ENCODE peak calls at places on chromosomes 3 and 15, in five cellular contexts. One of them, this sample, is unnamed.

GRCh38 chr3:23807161-23808015 is 1.6 kb downstream of the UBE2E1 start:
- DNase-seq in pancreas: no peak
- DNase-seq in glomerular endothelial cell: no peak
- DNase-seq in T-helper 9 cell: no peak
- DNase-seq in psoas muscle: no peak
- DNase-seq in this sample: no peak

GRCh38 chr15:73650387-73651126 is 17.4 kb upstream of the NPTN start:
- DNase-seq in pancreas: no peak
- DNase-seq in glomerular endothelial cell: no peak
- DNase-seq in T-helper 9 cell: no peak
- DNase-seq in psoas muscle: no peak
- DNase-seq in this sample: no peak

GRCh38 chr3:53473422-53473821 is 21.0 kb upstream of the CACNA1D start:
- DNase-seq in pancreas: no peak
- DNase-seq in glomerular endothelial cell: no peak
- DNase-seq in T-helper 9 cell: no peak
- DNase-seq in psoas muscle: no peak
- DNase-seq in this sample: no peak

GRCh38 chr3:162390891-162391290 is 894.3 kb downstream of the OTOL1 start:
- DNase-seq in pancreas: no peak
- DNase-seq in glomerular endothelial cell: peak; percentile 25
- DNase-seq in T-helper 9 cell: no peak
- DNase-seq in psoas muscle: no peak
- DNase-seq in this sample: peak; percentile 40

GRCh38 chr3:189267981-189268613 is 96.3 kb downstream of the TPRG1 start:
- DNase-seq in pancreas: no peak
- DNase-seq in glomerular endothelial cell: no peak
- DNase-seq in T-helper 9 cell: no peak
- DNase-seq in psoas muscle: no peak
- DNase-seq in this sample: peak; percentile 72

GRCh38 chr3:141412936-141413354 is 44.6 kb downstream of the ZBTB38 start:
- DNase-seq in pancreas: peak; percentile 95
- DNase-seq in glomerular endothelial cell: no peak
- DNase-seq in T-helper 9 cell: no peak
- DNase-seq in psoas muscle: peak; percentile 95
- DNase-seq in this sample: no peak

GRCh38 chr3:127015282-127016042 is 32.5 kb downstream of the PLXNA1 start:
- DNase-seq in pancreas: no peak
- DNase-seq in glomerular endothelial cell: no peak
- DNase-seq in T-helper 9 cell: no peak
- DNase-seq in psoas muscle: no peak
- DNase-seq in this sample: no peak

GRCh38 chr3:79976466-79976865 is 208.7 kb upstream of the ROBO1 start:
- DNase-seq in pancreas: no peak
- DNase-seq in glomerular endothelial cell: no peak
- DNase-seq in T-helper 9 cell: no peak
- DNase-seq in psoas muscle: no peak
- DNase-seq in this sample: no peak

GRCh38 chr15:100107151-100107550 is 234.6 kb downstream of the ADAMTS17 start:
- DNase-seq in pancreas: no peak
- DNase-seq in glomerular endothelial cell: no peak
- DNase-seq in T-helper 9 cell: no peak
- DNase-seq in psoas muscle: no peak
- DNase-seq in this sample: no peak

GRCh38 chr15:25478313-25478712 is 39.5 kb upstream of the UBE3A start:
- DNase-seq in pancreas: no peak
- DNase-seq in glomerular endothelial cell: no peak
- DNase-seq in T-helper 9 cell: no peak
- DNase-seq in psoas muscle: no peak
- DNase-seq in this sample: no peak

GRCh38 chr15:47399100-47399499 is 318.2 kb upstream of the SEMA6D start:
- DNase-seq in pancreas: no peak
- DNase-seq in glomerular endothelial cell: no peak
- DNase-seq in T-helper 9 cell: no peak
- DNase-seq in psoas muscle: no peak
- DNase-seq in this sample: no peak

GRCh38 chr15:73859236-73859635 is 14.1 kb upstream of the TBC1D21 start:
- DNase-seq in pancreas: no peak
- DNase-seq in glomerular endothelial cell: no peak
- DNase-seq in T-helper 9 cell: no peak
- DNase-seq in psoas muscle: no peak
- DNase-seq in this sample: no peak

GRCh38 chr15:69298697-69299441 is at the start of gene PAQR5:
- DNase-seq in pancreas: peak; percentile 77
- DNase-seq in glomerular endothelial cell: no peak
- DNase-seq in T-helper 9 cell: no peak
- DNase-seq in psoas muscle: peak; percentile 31
- DNase-seq in this sample: peak; percentile 48

GRCh38 chr15:45855907-45856579 is 221.2 kb downstream of the SQOR start:
- DNase-seq in pancreas: no peak
- DNase-seq in glomerular endothelial cell: no peak
- DNase-seq in T-helper 9 cell: no peak
- DNase-seq in psoas muscle: no peak
- DNase-seq in this sample: no peak

GRCh38 chr3:189824629-189825312 is 193.6 kb downstream of the TP63 start:
- DNase-seq in pancreas: no peak
- DNase-seq in glomerular endothelial cell: no peak
- DNase-seq in T-helper 9 cell: no peak
- DNase-seq in psoas muscle: no peak
- DNase-seq in this sample: no peak

GRCh38 chr15:96360581-96361308 is 30.2 kb downstream of the NR2F2 start:
- DNase-seq in pancreas: no peak
- DNase-seq in glomerular endothelial cell: no peak
- DNase-seq in T-helper 9 cell: no peak
- DNase-seq in psoas muscle: no peak
- DNase-seq in this sample: no peak

GRCh38 chr15:47588968-47589367 is 128.3 kb upstream of the SEMA6D start:
- DNase-seq in pancreas: no peak
- DNase-seq in glomerular endothelial cell: no peak
- DNase-seq in T-helper 9 cell: no peak
- DNase-seq in psoas muscle: no peak
- DNase-seq in this sample: no peak

GRCh38 chr3:23776352-23776891 is 29.3 kb upstream of the UBE2E1 start:
- DNase-seq in pancreas: no peak
- DNase-seq in glomerular endothelial cell: no peak
- DNase-seq in T-helper 9 cell: no peak
- DNase-seq in psoas muscle: peak; percentile 16
- DNase-seq in this sample: peak; percentile 93

GRCh38 chr15:40875996-40876740 is 2.1 kb upstream of the RHOV start:
- DNase-seq in pancreas: no peak
- DNase-seq in glomerular endothelial cell: no peak
- DNase-seq in T-helper 9 cell: no peak
- DNase-seq in psoas muscle: no peak
- DNase-seq in this sample: no peak

GRCh38 chr3:194369522-194370279 is at the start of gene LRRC15:
- DNase-seq in pancreas: no peak
- DNase-seq in glomerular endothelial cell: no peak
- DNase-seq in T-helper 9 cell: no peak
- DNase-seq in psoas muscle: peak; percentile 29
- DNase-seq in this sample: no peak

GRCh38 chr3:177357352-177358084 is 160.2 kb upstream of the TBL1XR1 start:
- DNase-seq in pancreas: no peak
- DNase-seq in glomerular endothelial cell: peak; percentile 91
- DNase-seq in T-helper 9 cell: no peak
- DNase-seq in psoas muscle: no peak
- DNase-seq in this sample: peak; percentile 92

GRCh38 chr3:171528102-171528501 is 67.9 kb upstream of the TNIK start:
- DNase-seq in pancreas: no peak
- DNase-seq in glomerular endothelial cell: no peak
- DNase-seq in T-helper 9 cell: no peak
- DNase-seq in psoas muscle: no peak
- DNase-seq in this sample: no peak

GRCh38 chr3:43246956-43247355 is 39.4 kb upstream of the SNRK start:
- DNase-seq in pancreas: no peak
- DNase-seq in glomerular endothelial cell: peak; percentile 92
- DNase-seq in T-helper 9 cell: no peak
- DNase-seq in psoas muscle: no peak
- DNase-seq in this sample: no peak

GRCh38 chr15:44804303-44805046 is 68.1 kb downstream of the TRIM69 start:
- DNase-seq in pancreas: no peak
- DNase-seq in glomerular endothelial cell: peak; percentile 77
- DNase-seq in T-helper 9 cell: no peak
- DNase-seq in psoas muscle: no peak
- DNase-seq in this sample: no peak

GRCh38 chr3:5324780-5325179 is 137.3 kb downstream of the EDEM1 start:
- DNase-seq in pancreas: peak; percentile 71
- DNase-seq in glomerular endothelial cell: no peak
- DNase-seq in T-helper 9 cell: no peak
- DNase-seq in psoas muscle: no peak
- DNase-seq in this sample: no peak

GRCh38 chr3:122183893-122184590 is 574 bp downstream of the CASR start:
- DNase-seq in pancreas: peak; percentile 81
- DNase-seq in glomerular endothelial cell: no peak
- DNase-seq in T-helper 9 cell: no peak
- DNase-seq in psoas muscle: no peak
- DNase-seq in this sample: no peak

GRCh38 chr3:58433400-58434169 is at the start of gene PDHB:
- DNase-seq in pancreas: peak; percentile 96
- DNase-seq in glomerular endothelial cell: peak; percentile 39
- DNase-seq in T-helper 9 cell: peak; percentile 80
- DNase-seq in psoas muscle: peak; percentile 95
- DNase-seq in this sample: peak; percentile 95

GRCh38 chr3:74897006-74897405 is 282.5 kb upstream of the CNTN3 start:
- DNase-seq in pancreas: no peak
- DNase-seq in glomerular endothelial cell: no peak
- DNase-seq in T-helper 9 cell: no peak
- DNase-seq in psoas muscle: no peak
- DNase-seq in this sample: peak; percentile 22

GRCh38 chr15:32844118-32844711 is 126.4 kb downstream of the GREM1 start:
- DNase-seq in pancreas: no peak
- DNase-seq in glomerular endothelial cell: no peak
- DNase-seq in T-helper 9 cell: no peak
- DNase-seq in psoas muscle: no peak
- DNase-seq in this sample: no peak

GRCh38 chr3:23800731-23801130 is 5.0 kb upstream of the UBE2E1 start:
- DNase-seq in pancreas: no peak
- DNase-seq in glomerular endothelial cell: no peak
- DNase-seq in T-helper 9 cell: no peak
- DNase-seq in psoas muscle: no peak
- DNase-seq in this sample: no peak

GRCh38 chr3:15601399-15602145 is at the start of the genes BTD and HACL1:
- DNase-seq in pancreas: peak; percentile 98
- DNase-seq in glomerular endothelial cell: peak; percentile 93
- DNase-seq in T-helper 9 cell: peak; percentile 99
- DNase-seq in psoas muscle: peak; percentile 95
- DNase-seq in this sample: peak; percentile 87

GRCh38 chr15:56732881-56733130 is 503 bp downstream of the ZNF280D start:
- DNase-seq in pancreas: no peak
- DNase-seq in glomerular endothelial cell: no peak
- DNase-seq in T-helper 9 cell: no peak
- DNase-seq in psoas muscle: no peak
- DNase-seq in this sample: no peak

GRCh38 chr3:7392206-7392605 is 531.3 kb downstream of the GRM7 start:
- DNase-seq in pancreas: no peak
- DNase-seq in glomerular endothelial cell: no peak
- DNase-seq in T-helper 9 cell: no peak
- DNase-seq in psoas muscle: no peak
- DNase-seq in this sample: no peak

GRCh38 chr3:183178833-183179549 is 16.5 kb upstream of the LAMP3 start:
- DNase-seq in pancreas: peak; percentile 80
- DNase-seq in glomerular endothelial cell: no peak
- DNase-seq in T-helper 9 cell: no peak
- DNase-seq in psoas muscle: peak; percentile 30
- DNase-seq in this sample: no peak

GRCh38 chr3:55481067-55481917 is 5.8 kb downstream of the WNT5A start:
- DNase-seq in pancreas: peak; percentile 73
- DNase-seq in glomerular endothelial cell: no peak
- DNase-seq in T-helper 9 cell: no peak
- DNase-seq in psoas muscle: peak; percentile 39
- DNase-seq in this sample: no peak

GRCh38 chr3:126341755-126342150 is 15.5 kb downstream of the KLF15 start:
- DNase-seq in pancreas: peak; percentile 48
- DNase-seq in glomerular endothelial cell: no peak
- DNase-seq in T-helper 9 cell: no peak
- DNase-seq in psoas muscle: no peak
- DNase-seq in this sample: no peak

GRCh38 chr15:94066046-94066445 is 165.3 kb upstream of the MCTP2 start:
- DNase-seq in pancreas: no peak
- DNase-seq in glomerular endothelial cell: no peak
- DNase-seq in T-helper 9 cell: no peak
- DNase-seq in psoas muscle: no peak
- DNase-seq in this sample: no peak

This sample was measured in COLO829.